ENCODE peak calls at places on chromosomes 3 and 15, in ten cellular contexts. X is IMR-90, I is stomach, R is breast epithelium, U is esophagus squamous epithelium, V is A549, Q is transverse colon, B is heart left ventricle, G is adrenal gland, O is uterus. L is an unnamed sample.
A peak's percentile ranks its signal among the peaks of the same experiment; 100 is the strongest.

GRCh38 chr15:39966521-39966920 is 32.6 kb downstream of the EIF2AK4 start:
- DNase-seq in I (no peak), X (no peak), R (no peak), B (no peak), Q (no peak), V (no peak), G (no peak), U (no peak), O (no peak), L (no peak)

GRCh38 chr3:31227152-31227581 is 305.6 kb upstream of the STT3B start:
- DNase-seq in G (no peak), X (no peak), B (no peak), V (no peak), Q (no peak), U (no peak), I (no peak), R (no peak), O (no peak), L (no peak)

GRCh38 chr15:77857419-77857818 is 220.1 kb downstream of the TBC1D2B start:
- DNase-seq in U (no peak), O (no peak), X (no peak), V (no peak), Q (no peak), G (no peak), R (no peak), I (no peak), B (no peak), L (peak; percentile 19)

GRCh38 chr3:186640473-186640818 is 247 bp downstream of the FETUB start:
- DNase-seq in G (no peak), R (peak; percentile 57), Q (no peak), B (no peak), V (peak; percentile 21), X (no peak), U (no peak), I (no peak), O (no peak), L (no peak)

GRCh38 chr3:4846529-4846928 is 132.7 kb upstream of the BHLHE40 start:
- DNase-seq in B (no peak), R (no peak), G (no peak), O (no peak), I (no peak), Q (no peak), U (no peak), V (no peak), X (no peak), L (no peak)

GRCh38 chr15:74233864-74234597 is 2.1 kb upstream of the CCDC33 start:
- DNase-seq in U (no peak), R (no peak), Q (no peak), I (no peak), O (no peak), V (no peak), X (no peak), G (no peak), B (no peak), L (no peak)

GRCh38 chr3:169954142-169954756 is 12.4 kb upstream of the SEC62 start:
- DNase-seq in X (no peak), B (no peak), U (no peak), Q (no peak), V (no peak), R (no peak), O (no peak), G (no peak), I (no peak), L (no peak)

GRCh38 chr3:105473521-105474223 is 107.0 kb downstream of the ALCAM start:
- DNase-seq in I (no peak), Q (no peak), O (no peak), G (no peak), V (no peak), X (peak; percentile 86), U (no peak), R (no peak), B (no peak), L (no peak)

GRCh38 chr3:16485024-16485992 is 28.2 kb downstream of the RFTN1 start:
- DNase-seq in G (no peak), U (no peak), X (no peak), Q (no peak), V (no peak), B (no peak), O (no peak), I (no peak), R (no peak), L (no peak)

GRCh38 chr3:49998326-49998725 is 58.4 kb downstream of the RBM6 start:
- DNase-seq in O (no peak), G (no peak), Q (no peak), V (no peak), U (no peak), R (no peak), B (no peak), I (no peak), X (peak; percentile 72), L (no peak)

GRCh38 chr3:61771976-61772375 is 210.6 kb downstream of the PTPRG start:
- DNase-seq in V (no peak), U (no peak), O (no peak), G (no peak), R (no peak), Q (no peak), X (no peak), I (no peak), B (no peak), L (no peak)

GRCh38 chr15:92903956-92904831 is 4.1 kb downstream of the CHD2 start:
- DNase-seq in I (peak; percentile 99), V (peak; percentile 88), B (peak; percentile 99), G (peak; percentile 99), U (peak; percentile 90), Q (peak; percentile 100), O (peak; percentile 98), X (peak; percentile 98), R (peak; percentile 99), L (peak; percentile 99)
- TF ChIP-seq POLR2A in I (peak; percentile 47), V (peak; percentile 70), B (peak; percentile 92), G (peak; percentile 80), U (no peak), Q (peak; percentile 95), O (peak; percentile 95), X (peak; percentile 98), R (peak; percentile 67), L (peak; percentile 72)

GRCh38 chr3:40173291-40173710 is 136.2 kb upstream of the EIF1B start:
- DNase-seq in U (no peak), Q (no peak), G (no peak), O (no peak), R (no peak), X (no peak), B (no peak), I (no peak), V (no peak), L (no peak)

GRCh38 chr3:40169983-40170382 is 139.5 kb upstream of the EIF1B start:
- DNase-seq in X (no peak), R (no peak), B (no peak), G (no peak), O (no peak), U (no peak), Q (no peak), V (no peak), I (no peak), L (no peak)

GRCh38 chr3:40167958-40168357 is 141.5 kb upstream of the EIF1B start:
- DNase-seq in B (no peak), Q (no peak), I (peak; percentile 58), O (no peak), V (no peak), X (no peak), R (no peak), G (no peak), U (no peak), L (no peak)

GRCh38 chr3:40170395-40170794 is 139.1 kb upstream of the EIF1B start:
- DNase-seq in B (no peak), I (no peak), U (no peak), O (no peak), Q (no peak), R (no peak), G (no peak), V (no peak), X (no peak), L (no peak)

DNA sequence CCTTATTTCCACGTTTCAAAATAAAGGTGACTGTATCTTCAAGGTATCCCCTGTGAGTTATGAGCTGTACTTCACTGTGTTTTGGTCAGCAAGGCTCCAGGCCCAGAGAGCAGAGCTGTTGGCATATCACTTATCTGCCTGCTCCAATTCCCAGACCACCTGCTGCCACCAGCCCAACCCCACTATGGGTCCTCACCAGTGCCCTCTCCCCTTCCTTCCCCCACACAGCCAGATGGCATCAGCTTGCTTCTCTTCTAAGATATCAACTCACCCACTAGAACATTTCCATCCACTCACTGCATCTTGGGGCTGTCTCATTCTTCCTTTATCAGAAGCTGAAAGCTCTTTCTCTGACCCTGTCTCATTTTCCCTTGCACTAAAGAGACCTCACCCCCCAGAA is 136.9 kb upstream of the EIF1B start:
- DNase-seq in U (no peak), I (no peak), X (no peak), O (no peak), B (no peak), V (no peak), Q (no peak), G (no peak), R (no peak), L (no peak)
- H3K27ac ChIP-seq in U (no peak overlapping the region), I (no peak overlapping the region), X (no peak overlapping the region), O (no peak overlapping the region), B (no peak overlapping the region), V (no peak overlapping the region), Q (no peak overlapping the region), G (no peak overlapping the region), R (no peak overlapping the region), L (no peak overlapping the region)

GRCh38 chr15:67840747-67841634 is 1.1 kb upstream of the RNU6-1 start:
- DNase-seq in U (no peak), B (peak; percentile 49), I (no peak), R (no peak), O (no peak), V (peak; percentile 86), Q (peak; percentile 34), X (peak; percentile 58), G (no peak), L (peak; percentile 84)
- TF ChIP-seq CTCF in U (no peak), B (no peak), I (no peak), R (no peak), O (no peak), V (no peak), Q (no peak), X (peak; percentile 4), G (no peak), L (no peak)

GRCh38 chr3:39139442-39139841 is 13.9 kb downstream of the CSRNP1 start:
- DNase-seq in U (no peak), R (no peak), X (no peak), O (no peak), V (no peak), Q (no peak), B (no peak), I (no peak), G (no peak), L (no peak)

GRCh38 chr3:39138804-39139415 is 14.5 kb downstream of the CSRNP1 start:
- DNase-seq in B (peak; percentile 65), U (no peak), Q (peak; percentile 42), G (no peak), X (peak; percentile 47), O (no peak), R (no peak), I (peak; percentile 56), V (no peak), L (no peak)

GRCh38 chr3:39136533-39137434 is 16.6 kb downstream of the CSRNP1 start:
- DNase-seq in V (no peak), X (no peak), Q (no peak), R (no peak), G (no peak), B (no peak), I (no peak), O (no peak), U (no peak), L (no peak)

GRCh38 chr3:39137435-39137936 is 15.9 kb downstream of the CSRNP1 start:
- DNase-seq in X (no peak), V (no peak), B (no peak), R (no peak), O (no peak), I (no peak), Q (no peak), G (no peak), U (no peak), L (no peak)

GRCh38 chr3:39137991-39138803 is 15.2 kb downstream of the CSRNP1 start:
- DNase-seq in Q (no peak), I (no peak), B (no peak), V (no peak), O (no peak), G (no peak), X (no peak), R (no peak), U (no peak), L (no peak)
- TF ChIP-seq POLR2A in Q (no peak), I (no peak), B (no peak), V (no peak), O (no peak), G (no peak), X (peak; percentile 42), R (no peak), U (no peak), L (no peak)

L was measured in spleen.